ENCODE peak calls at places on chromosomes 16 and 17, in eight cellular contexts. One of them, this sample, is unnamed.

GRCh38 chr17:80957461-80957941 is 34.1 kb upstream of the CHMP6 start:
- DNase-seq in germinal center: no peak
- DNase-seq in upper lobe of left lung: no peak
- DNase-seq in kidney: no peak
- DNase-seq in HFFc6: no peak
- DNase-seq in amygdala: no peak
- DNase-seq in psoas muscle: no peak
- DNase-seq in stimulated activated CD4-positive, alpha-beta T cell treated with anti-CD3 and anti-CD28 coated beads, Interleukin-2, amount 100 ng/mL, for 48 hours: no peak
- DNase-seq in this sample: no peak

GRCh38 chr17:42674755-42675347 is 1.9 kb downstream of the PLEKHH3 start:
- DNase-seq in stimulated activated CD4-positive, alpha-beta T cell treated with anti-CD3 and anti-CD28 coated beads, Interleukin-2, amount 100 ng/mL, for 48 hours: no peak
- DNase-seq in psoas muscle: peak
- DNase-seq in germinal center: no peak
- DNase-seq in amygdala: no peak
- DNase-seq in HFFc6: no peak
- DNase-seq in upper lobe of left lung: no peak
- DNase-seq in kidney: peak
- DNase-seq in this sample: no peak

GRCh38 chr17:73391331-73392265 is 79.8 kb upstream of the CDC42EP4 start:
- DNase-seq in stimulated activated CD4-positive, alpha-beta T cell treated with anti-CD3 and anti-CD28 coated beads, Interleukin-2, amount 100 ng/mL, for 48 hours: no peak
- DNase-seq in HFFc6: no peak
- DNase-seq in psoas muscle: no peak
- DNase-seq in amygdala: no peak
- DNase-seq in kidney: peak
- DNase-seq in upper lobe of left lung: no peak
- DNase-seq in germinal center: no peak
- DNase-seq in this sample: no peak

GRCh38 chr17:19312406-19312805 is 50.1 kb downstream of the B9D1 start:
- DNase-seq in amygdala: no peak
- DNase-seq in HFFc6: no peak
- DNase-seq in psoas muscle: no peak
- DNase-seq in kidney: no peak
- DNase-seq in germinal center: no peak
- DNase-seq in stimulated activated CD4-positive, alpha-beta T cell treated with anti-CD3 and anti-CD28 coated beads, Interleukin-2, amount 100 ng/mL, for 48 hours: no peak
- DNase-seq in upper lobe of left lung: no peak
- DNase-seq in this sample: no peak

GRCh38 chr16:28324235-28324886 is 32.0 kb downstream of the SBK1 start:
- DNase-seq in upper lobe of left lung: no peak
- DNase-seq in kidney: peak
- DNase-seq in germinal center: no peak
- DNase-seq in amygdala: no peak
- DNase-seq in psoas muscle: no peak
- DNase-seq in stimulated activated CD4-positive, alpha-beta T cell treated with anti-CD3 and anti-CD28 coated beads, Interleukin-2, amount 100 ng/mL, for 48 hours: no peak
- DNase-seq in HFFc6: no peak
- DNase-seq in this sample: no peak

GRCh38 chr17:78650093-78650715 is 73.0 kb upstream of the DNAH17 start:
- DNase-seq in kidney: no peak
- DNase-seq in stimulated activated CD4-positive, alpha-beta T cell treated with anti-CD3 and anti-CD28 coated beads, Interleukin-2, amount 100 ng/mL, for 48 hours: no peak
- DNase-seq in upper lobe of left lung: no peak
- DNase-seq in HFFc6: no peak
- DNase-seq in psoas muscle: no peak
- DNase-seq in germinal center: no peak
- DNase-seq in amygdala: no peak
- DNase-seq in this sample: no peak

GRCh38 chr17:64466019-64466735 is 17.3 kb downstream of the MILR1 start:
- DNase-seq in upper lobe of left lung: no peak
- DNase-seq in HFFc6: no peak
- DNase-seq in germinal center: no peak
- DNase-seq in stimulated activated CD4-positive, alpha-beta T cell treated with anti-CD3 and anti-CD28 coated beads, Interleukin-2, amount 100 ng/mL, for 48 hours: no peak
- DNase-seq in psoas muscle: no peak
- DNase-seq in amygdala: no peak
- DNase-seq in kidney: no peak
- DNase-seq in this sample: no peak

GRCh38 chr17:40535924-40536717 is 29.2 kb downstream of the CCR7 start:
- DNase-seq in upper lobe of left lung: no peak
- DNase-seq in HFFc6: no peak
- DNase-seq in amygdala: no peak
- DNase-seq in psoas muscle: peak
- DNase-seq in kidney: peak
- DNase-seq in germinal center: no peak
- DNase-seq in stimulated activated CD4-positive, alpha-beta T cell treated with anti-CD3 and anti-CD28 coated beads, Interleukin-2, amount 100 ng/mL, for 48 hours: no peak
- DNase-seq in this sample: no peak

GRCh38 chr16:11909653-11910551 is 5.9 kb downstream of the GSPT1 start:
- DNase-seq in stimulated activated CD4-positive, alpha-beta T cell treated with anti-CD3 and anti-CD28 coated beads, Interleukin-2, amount 100 ng/mL, for 48 hours: no peak
- DNase-seq in psoas muscle: no peak
- DNase-seq in HFFc6: peak
- DNase-seq in germinal center: no peak
- DNase-seq in kidney: no peak
- DNase-seq in upper lobe of left lung: no peak
- DNase-seq in amygdala: no peak
- DNase-seq in this sample: no peak

GRCh38 chr16:50436271-50436670 is 67.5 kb upstream of the BRD7 start:
- DNase-seq in upper lobe of left lung: no peak
- DNase-seq in germinal center: no peak
- DNase-seq in psoas muscle: no peak
- DNase-seq in stimulated activated CD4-positive, alpha-beta T cell treated with anti-CD3 and anti-CD28 coated beads, Interleukin-2, amount 100 ng/mL, for 48 hours: no peak
- DNase-seq in HFFc6: no peak
- DNase-seq in amygdala: no peak
- DNase-seq in kidney: no peak
- DNase-seq in this sample: no peak

GRCh38 chr17:44940321-44940720 is 7.3 kb downstream of the KIF18B start:
- DNase-seq in upper lobe of left lung: no peak
- DNase-seq in HFFc6: no peak
- DNase-seq in psoas muscle: no peak
- DNase-seq in stimulated activated CD4-positive, alpha-beta T cell treated with anti-CD3 and anti-CD28 coated beads, Interleukin-2, amount 100 ng/mL, for 48 hours: no peak
- DNase-seq in kidney: no peak
- DNase-seq in germinal center: no peak
- DNase-seq in amygdala: no peak
- DNase-seq in this sample: no peak

GRCh38 chr17:3551189-3551588 is 6.4 kb downstream of the TRPV3 start:
- DNase-seq in psoas muscle: no peak
- DNase-seq in upper lobe of left lung: no peak
- DNase-seq in HFFc6: no peak
- DNase-seq in amygdala: no peak
- DNase-seq in kidney: no peak
- DNase-seq in germinal center: no peak
- DNase-seq in stimulated activated CD4-positive, alpha-beta T cell treated with anti-CD3 and anti-CD28 coated beads, Interleukin-2, amount 100 ng/mL, for 48 hours: no peak
- DNase-seq in this sample: no peak

GRCh38 chr16:46974352-46974751 is 878 bp upstream of the DNAJA2 start:
- DNase-seq in germinal center: peak
- DNase-seq in HFFc6: no peak
- DNase-seq in stimulated activated CD4-positive, alpha-beta T cell treated with anti-CD3 and anti-CD28 coated beads, Interleukin-2, amount 100 ng/mL, for 48 hours: no peak
- DNase-seq in psoas muscle: no peak
- DNase-seq in upper lobe of left lung: no peak
- DNase-seq in kidney: no peak
- DNase-seq in amygdala: no peak
- DNase-seq in this sample: no peak

GRCh38 chr17:14302421-14303099 is 1.7 kb downstream of the HS3ST3B1 start:
- DNase-seq in psoas muscle: peak
- DNase-seq in HFFc6: peak
- DNase-seq in kidney: peak
- DNase-seq in germinal center: peak
- DNase-seq in upper lobe of left lung: peak
- DNase-seq in stimulated activated CD4-positive, alpha-beta T cell treated with anti-CD3 and anti-CD28 coated beads, Interleukin-2, amount 100 ng/mL, for 48 hours: peak
- DNase-seq in amygdala: no peak
- DNase-seq in this sample: peak

GRCh38 chr17:57708401-57708800 is 36.7 kb downstream of the CCDC182 start:
- DNase-seq in germinal center: no peak
- DNase-seq in amygdala: no peak
- DNase-seq in HFFc6: no peak
- DNase-seq in stimulated activated CD4-positive, alpha-beta T cell treated with anti-CD3 and anti-CD28 coated beads, Interleukin-2, amount 100 ng/mL, for 48 hours: no peak
- DNase-seq in kidney: no peak
- DNase-seq in psoas muscle: no peak
- DNase-seq in upper lobe of left lung: no peak
- DNase-seq in this sample: no peak

GRCh38 chr17:81398855-81399451 is 3.7 kb downstream of the BAHCC1 start:
- DNase-seq in stimulated activated CD4-positive, alpha-beta T cell treated with anti-CD3 and anti-CD28 coated beads, Interleukin-2, amount 100 ng/mL, for 48 hours: no peak
- DNase-seq in upper lobe of left lung: peak
- DNase-seq in psoas muscle: no peak
- DNase-seq in kidney: no peak
- DNase-seq in germinal center: no peak
- DNase-seq in amygdala: no peak
- DNase-seq in HFFc6: no peak
- DNase-seq in this sample: no peak

GRCh38 chr17:41739661-41740352 is 5.4 kb upstream of the HAP1 start:
- DNase-seq in stimulated activated CD4-positive, alpha-beta T cell treated with anti-CD3 and anti-CD28 coated beads, Interleukin-2, amount 100 ng/mL, for 48 hours: no peak
- DNase-seq in germinal center: no peak
- DNase-seq in kidney: no peak
- DNase-seq in upper lobe of left lung: no peak
- DNase-seq in HFFc6: peak
- DNase-seq in psoas muscle: no peak
- DNase-seq in amygdala: no peak
- DNase-seq in this sample: no peak

GRCh38 chr17:44005865-44006580 is 1.6 kb downstream of the NAGS start:
- DNase-seq in germinal center: peak
- DNase-seq in psoas muscle: peak
- DNase-seq in stimulated activated CD4-positive, alpha-beta T cell treated with anti-CD3 and anti-CD28 coated beads, Interleukin-2, amount 100 ng/mL, for 48 hours: peak
- DNase-seq in HFFc6: no peak
- DNase-seq in amygdala: no peak
- DNase-seq in kidney: peak
- DNase-seq in upper lobe of left lung: peak
- DNase-seq in this sample: no peak

GRCh38 chr16:22123146-22123545 is 30.8 kb downstream of the VWA3A start:
- DNase-seq in stimulated activated CD4-positive, alpha-beta T cell treated with anti-CD3 and anti-CD28 coated beads, Interleukin-2, amount 100 ng/mL, for 48 hours: no peak
- DNase-seq in germinal center: peak
- DNase-seq in amygdala: no peak
- DNase-seq in HFFc6: no peak
- DNase-seq in upper lobe of left lung: no peak
- DNase-seq in kidney: no peak
- DNase-seq in psoas muscle: no peak
- DNase-seq in this sample: no peak

GRCh38 chr17:7626956-7627249 is 718 bp downstream of the SAT2 start:
- DNase-seq in germinal center: no peak
- DNase-seq in psoas muscle: no peak
- DNase-seq in stimulated activated CD4-positive, alpha-beta T cell treated with anti-CD3 and anti-CD28 coated beads, Interleukin-2, amount 100 ng/mL, for 48 hours: no peak
- DNase-seq in HFFc6: no peak
- DNase-seq in upper lobe of left lung: no peak
- DNase-seq in amygdala: no peak
- DNase-seq in kidney: no peak
- DNase-seq in this sample: no peak

GRCh38 chr17:36936455-36936934 is 780 bp upstream of the LHX1 start:
- DNase-seq in stimulated activated CD4-positive, alpha-beta T cell treated with anti-CD3 and anti-CD28 coated beads, Interleukin-2, amount 100 ng/mL, for 48 hours: no peak
- DNase-seq in germinal center: no peak
- DNase-seq in HFFc6: no peak
- DNase-seq in amygdala: no peak
- DNase-seq in upper lobe of left lung: peak
- DNase-seq in kidney: no peak
- DNase-seq in psoas muscle: no peak
- DNase-seq in this sample: no peak

GRCh38 chr17:28405632-28406477 is at the start of gene SLC46A1:
- DNase-seq in amygdala: no peak
- DNase-seq in upper lobe of left lung: peak
- DNase-seq in germinal center: peak
- DNase-seq in stimulated activated CD4-positive, alpha-beta T cell treated with anti-CD3 and anti-CD28 coated beads, Interleukin-2, amount 100 ng/mL, for 48 hours: peak
- DNase-seq in HFFc6: no peak
- DNase-seq in kidney: peak
- DNase-seq in psoas muscle: peak
- DNase-seq in this sample: peak

GRCh38 chr17:927611-928461 is 51.7 kb downstream of the NXN start:
- DNase-seq in kidney: no peak
- DNase-seq in HFFc6: peak
- DNase-seq in amygdala: no peak
- DNase-seq in stimulated activated CD4-positive, alpha-beta T cell treated with anti-CD3 and anti-CD28 coated beads, Interleukin-2, amount 100 ng/mL, for 48 hours: no peak
- DNase-seq in upper lobe of left lung: no peak
- DNase-seq in psoas muscle: no peak
- DNase-seq in germinal center: no peak
- DNase-seq in this sample: no peak

GRCh38 chr17:81866440-81867122 is 4.6 kb downstream of the ARHGDIA start:
- DNase-seq in psoas muscle: no peak
- DNase-seq in upper lobe of left lung: peak
- DNase-seq in amygdala: no peak
- DNase-seq in kidney: peak
- DNase-seq in germinal center: no peak
- DNase-seq in HFFc6: no peak
- DNase-seq in stimulated activated CD4-positive, alpha-beta T cell treated with anti-CD3 and anti-CD28 coated beads, Interleukin-2, amount 100 ng/mL, for 48 hours: no peak
- DNase-seq in this sample: no peak

GRCh38 chr17:5431929-5432556 is 6.9 kb downstream of the C1QBP start:
- DNase-seq in kidney: no peak
- DNase-seq in HFFc6: no peak
- DNase-seq in psoas muscle: no peak
- DNase-seq in stimulated activated CD4-positive, alpha-beta T cell treated with anti-CD3 and anti-CD28 coated beads, Interleukin-2, amount 100 ng/mL, for 48 hours: no peak
- DNase-seq in germinal center: no peak
- DNase-seq in amygdala: no peak
- DNase-seq in upper lobe of left lung: no peak
- DNase-seq in this sample: no peak

GRCh38 chr16:66426112-66427035 is 721 bp upstream of the BEAN1 start:
- DNase-seq in amygdala: no peak
- DNase-seq in upper lobe of left lung: peak
- DNase-seq in germinal center: no peak
- DNase-seq in HFFc6: no peak
- DNase-seq in kidney: no peak
- DNase-seq in stimulated activated CD4-positive, alpha-beta T cell treated with anti-CD3 and anti-CD28 coated beads, Interleukin-2, amount 100 ng/mL, for 48 hours: no peak
- DNase-seq in psoas muscle: no peak
- DNase-seq in this sample: no peak

GRCh38 chr16:54347961-54348360 is 61.4 kb upstream of the IRX3 start:
- DNase-seq in germinal center: no peak
- DNase-seq in kidney: no peak
- DNase-seq in psoas muscle: no peak
- DNase-seq in upper lobe of left lung: no peak
- DNase-seq in HFFc6: no peak
- DNase-seq in amygdala: no peak
- DNase-seq in stimulated activated CD4-positive, alpha-beta T cell treated with anti-CD3 and anti-CD28 coated beads, Interleukin-2, amount 100 ng/mL, for 48 hours: no peak
- DNase-seq in this sample: no peak

GRCh38 chr17:5866978-5867377 is 203.2 kb upstream of the WSCD1 start:
- DNase-seq in upper lobe of left lung: no peak
- DNase-seq in HFFc6: no peak
- DNase-seq in stimulated activated CD4-positive, alpha-beta T cell treated with anti-CD3 and anti-CD28 coated beads, Interleukin-2, amount 100 ng/mL, for 48 hours: no peak
- DNase-seq in psoas muscle: no peak
- DNase-seq in germinal center: no peak
- DNase-seq in kidney: no peak
- DNase-seq in amygdala: no peak
- DNase-seq in this sample: no peak

GRCh38 chr17:65753348-65753747 is 191.9 kb upstream of the AXIN2 start:
- DNase-seq in upper lobe of left lung: no peak
- DNase-seq in psoas muscle: no peak
- DNase-seq in germinal center: no peak
- DNase-seq in kidney: no peak
- DNase-seq in amygdala: no peak
- DNase-seq in stimulated activated CD4-positive, alpha-beta T cell treated with anti-CD3 and anti-CD28 coated beads, Interleukin-2, amount 100 ng/mL, for 48 hours: no peak
- DNase-seq in HFFc6: no peak
- DNase-seq in this sample: no peak

GRCh38 chr16:81175325-81175891 is 63.1 kb upstream of the BCO1 start:
- DNase-seq in HFFc6: peak
- DNase-seq in germinal center: no peak
- DNase-seq in psoas muscle: no peak
- DNase-seq in stimulated activated CD4-positive, alpha-beta T cell treated with anti-CD3 and anti-CD28 coated beads, Interleukin-2, amount 100 ng/mL, for 48 hours: no peak
- DNase-seq in kidney: no peak
- DNase-seq in upper lobe of left lung: no peak
- DNase-seq in amygdala: no peak
- DNase-seq in this sample: no peak

GRCh38 chr17:79046501-79047280 is 22.7 kb downstream of the C1QTNF1 start:
- DNase-seq in kidney: peak
- DNase-seq in psoas muscle: peak
- DNase-seq in amygdala: no peak
- DNase-seq in stimulated activated CD4-positive, alpha-beta T cell treated with anti-CD3 and anti-CD28 coated beads, Interleukin-2, amount 100 ng/mL, for 48 hours: no peak
- DNase-seq in HFFc6: no peak
- DNase-seq in germinal center: no peak
- DNase-seq in upper lobe of left lung: no peak
- DNase-seq in this sample: no peak

GRCh38 chr17:64580384-64581307 is 73.9 kb downstream of the CEP95 start:
- DNase-seq in upper lobe of left lung: no peak
- DNase-seq in HFFc6: peak
- DNase-seq in kidney: no peak
- DNase-seq in stimulated activated CD4-positive, alpha-beta T cell treated with anti-CD3 and anti-CD28 coated beads, Interleukin-2, amount 100 ng/mL, for 48 hours: no peak
- DNase-seq in psoas muscle: no peak
- DNase-seq in amygdala: no peak
- DNase-seq in germinal center: no peak
- DNase-seq in this sample: no peak

GRCh38 chr16:29962344-29962994 is 590 bp downstream of the TMEM219 start:
- DNase-seq in germinal center: peak
- DNase-seq in HFFc6: peak
- DNase-seq in amygdala: no peak
- DNase-seq in upper lobe of left lung: no peak
- DNase-seq in psoas muscle: no peak
- DNase-seq in stimulated activated CD4-positive, alpha-beta T cell treated with anti-CD3 and anti-CD28 coated beads, Interleukin-2, amount 100 ng/mL, for 48 hours: no peak
- DNase-seq in kidney: no peak
- DNase-seq in this sample: no peak

GRCh38 chr17:59093702-59094231 is 12.9 kb downstream of the TRIM37 start:
- DNase-seq in stimulated activated CD4-positive, alpha-beta T cell treated with anti-CD3 and anti-CD28 coated beads, Interleukin-2, amount 100 ng/mL, for 48 hours: no peak
- DNase-seq in amygdala: no peak
- DNase-seq in germinal center: no peak
- DNase-seq in psoas muscle: peak
- DNase-seq in upper lobe of left lung: no peak
- DNase-seq in kidney: no peak
- DNase-seq in HFFc6: peak
- DNase-seq in this sample: no peak

This sample was measured in progenitor cell of endocrine pancreas.